ENCODE peak calls at places on chromosome 9, in seven cellular contexts. One of them, this sample, is unnamed.

GRCh38 chr9:95880011-95880690 is 4.7 kb downstream of the ERCC6L2 start:
- DNase-seq in AG09319: peak; percentile 11
- DNase-seq in astrocyte: peak; percentile 63
- DNase-seq in cardiac fibroblast: peak; percentile 57
- DNase-seq in left ventricle myocardium inferior: no peak
- DNase-seq in heart left ventricle: no peak
- DNase-seq in fibroblast of lung: peak; percentile 67
- DNase-seq in this sample: no peak

GRCh38 chr9:116549061-116549664 is 137.9 kb upstream of the TRIM32 start:
- DNase-seq in AG09319: peak; percentile 86
- DNase-seq in astrocyte: peak; percentile 90
- DNase-seq in cardiac fibroblast: peak; percentile 96
- DNase-seq in left ventricle myocardium inferior: peak; percentile 78
- DNase-seq in heart left ventricle: peak; percentile 91
- DNase-seq in fibroblast of lung: peak; percentile 94
- DNase-seq in this sample: peak; percentile 17

GRCh38 chr9:37443566-37443965 is 21.1 kb downstream of the GRHPR start:
- DNase-seq in AG09319: no peak
- DNase-seq in astrocyte: no peak
- DNase-seq in cardiac fibroblast: no peak
- DNase-seq in left ventricle myocardium inferior: no peak
- DNase-seq in heart left ventricle: no peak
- DNase-seq in fibroblast of lung: no peak
- DNase-seq in this sample: no peak

GRCh38 chr9:80492221-80492620 is 920.5 kb downstream of the TLE4 start:
- DNase-seq in AG09319: no peak
- DNase-seq in astrocyte: peak; percentile 14
- DNase-seq in cardiac fibroblast: no peak
- DNase-seq in left ventricle myocardium inferior: peak; percentile 41
- DNase-seq in heart left ventricle: peak; percentile 37
- DNase-seq in fibroblast of lung: peak; percentile 29
- DNase-seq in this sample: peak; percentile 91

GRCh38 chr9:134057751-134058701 is 9.8 kb downstream of the BRD3 start:
- DNase-seq in AG09319: no peak
- DNase-seq in astrocyte: no peak
- DNase-seq in cardiac fibroblast: no peak
- DNase-seq in left ventricle myocardium inferior: peak; percentile 13
- DNase-seq in heart left ventricle: no peak
- DNase-seq in fibroblast of lung: no peak
- DNase-seq in this sample: peak; percentile 28

GRCh38 chr9:122381206-122381950 is 10.6 kb downstream of the PTGS1 start:
- DNase-seq in AG09319: no peak
- DNase-seq in astrocyte: no peak
- DNase-seq in cardiac fibroblast: no peak
- DNase-seq in left ventricle myocardium inferior: no peak
- DNase-seq in heart left ventricle: no peak
- DNase-seq in fibroblast of lung: no peak
- DNase-seq in this sample: no peak

GRCh38 chr9:100191264-100191663 is 92.2 kb downstream of the INVS start:
- DNase-seq in AG09319: no peak
- DNase-seq in astrocyte: no peak
- DNase-seq in cardiac fibroblast: no peak
- DNase-seq in left ventricle myocardium inferior: no peak
- DNase-seq in heart left ventricle: no peak
- DNase-seq in fibroblast of lung: no peak
- DNase-seq in this sample: no peak

GRCh38 chr9:134406366-134407122 is 80.3 kb downstream of the RXRA start:
- DNase-seq in AG09319: no peak
- DNase-seq in astrocyte: no peak
- DNase-seq in cardiac fibroblast: no peak
- DNase-seq in left ventricle myocardium inferior: no peak
- DNase-seq in heart left ventricle: peak; percentile 62
- DNase-seq in fibroblast of lung: no peak
- DNase-seq in this sample: peak; percentile 92

GRCh38 chr9:4114569-4115505 is 185.0 kb downstream of the GLIS3 start:
- DNase-seq in AG09319: no peak
- DNase-seq in astrocyte: peak; percentile 97
- DNase-seq in cardiac fibroblast: peak; percentile 65
- DNase-seq in left ventricle myocardium inferior: no peak
- DNase-seq in heart left ventricle: no peak
- DNase-seq in fibroblast of lung: peak; percentile 96
- DNase-seq in this sample: no peak

GRCh38 chr9:89865981-89866380 is 261.2 kb downstream of the GADD45G start:
- DNase-seq in AG09319: no peak
- DNase-seq in astrocyte: no peak
- DNase-seq in cardiac fibroblast: no peak
- DNase-seq in left ventricle myocardium inferior: no peak
- DNase-seq in heart left ventricle: no peak
- DNase-seq in fibroblast of lung: no peak
- DNase-seq in this sample: no peak

GRCh38 chr9:87290241-87290700 is 207.4 kb upstream of the DAPK1 start:
- DNase-seq in AG09319: no peak
- DNase-seq in astrocyte: no peak
- DNase-seq in cardiac fibroblast: peak; percentile 80
- DNase-seq in left ventricle myocardium inferior: no peak
- DNase-seq in heart left ventricle: no peak
- DNase-seq in fibroblast of lung: peak; percentile 25
- DNase-seq in this sample: peak; percentile 19

GRCh38 chr9:70411930-70412677 is 2.4 kb downstream of the KLF9 start:
- DNase-seq in AG09319: peak; percentile 86
- DNase-seq in astrocyte: peak; percentile 81
- DNase-seq in cardiac fibroblast: peak; percentile 94
- DNase-seq in left ventricle myocardium inferior: peak; percentile 77
- DNase-seq in heart left ventricle: peak; percentile 90
- DNase-seq in fibroblast of lung: peak; percentile 86
- DNase-seq in this sample: peak; percentile 83

GRCh38 chr9:104987743-104988142 is 59.8 kb upstream of the ABCA1 start:
- DNase-seq in AG09319: no peak
- DNase-seq in astrocyte: no peak
- DNase-seq in cardiac fibroblast: no peak
- DNase-seq in left ventricle myocardium inferior: no peak
- DNase-seq in heart left ventricle: no peak
- DNase-seq in fibroblast of lung: no peak
- DNase-seq in this sample: no peak

GRCh38 chr9:127580879-127581278 is 31.2 kb upstream of the STXBP1 start:
- DNase-seq in AG09319: no peak
- DNase-seq in astrocyte: no peak
- DNase-seq in cardiac fibroblast: no peak
- DNase-seq in left ventricle myocardium inferior: no peak
- DNase-seq in heart left ventricle: no peak
- DNase-seq in fibroblast of lung: no peak
- DNase-seq in this sample: no peak

GRCh38 chr9:14004110-14004509 is 309.8 kb downstream of the NFIB start:
- DNase-seq in AG09319: no peak
- DNase-seq in astrocyte: no peak
- DNase-seq in cardiac fibroblast: no peak
- DNase-seq in left ventricle myocardium inferior: no peak
- DNase-seq in heart left ventricle: no peak
- DNase-seq in fibroblast of lung: no peak
- DNase-seq in this sample: no peak

GRCh38 chr9:37929441-37929895 is 25.5 kb upstream of the SLC25A51 start:
- DNase-seq in AG09319: no peak
- DNase-seq in astrocyte: peak; percentile 72
- DNase-seq in cardiac fibroblast: peak; percentile 70
- DNase-seq in left ventricle myocardium inferior: no peak
- DNase-seq in heart left ventricle: no peak
- DNase-seq in fibroblast of lung: peak; percentile 81
- DNase-seq in this sample: no peak

GRCh38 chr9:113215142-113215541 is 5.9 kb downstream of the FKBP15 start:
- DNase-seq in AG09319: no peak
- DNase-seq in astrocyte: peak; percentile 41
- DNase-seq in cardiac fibroblast: peak; percentile 51
- DNase-seq in left ventricle myocardium inferior: no peak
- DNase-seq in heart left ventricle: no peak
- DNase-seq in fibroblast of lung: peak; percentile 47
- DNase-seq in this sample: no peak

GRCh38 chr9:27572036-27572435 is 1.2 kb downstream of the C9orf72 start:
- DNase-seq in AG09319: no peak
- DNase-seq in astrocyte: no peak
- DNase-seq in cardiac fibroblast: no peak
- DNase-seq in left ventricle myocardium inferior: no peak
- DNase-seq in heart left ventricle: no peak
- DNase-seq in fibroblast of lung: no peak
- DNase-seq in this sample: peak; percentile 37

GRCh38 chr9:81902191-81902590 is 26.0 kb upstream of the SPATA31D4 start:
- DNase-seq in AG09319: no peak
- DNase-seq in astrocyte: peak; percentile 67
- DNase-seq in cardiac fibroblast: peak; percentile 51
- DNase-seq in left ventricle myocardium inferior: no peak
- DNase-seq in heart left ventricle: no peak
- DNase-seq in fibroblast of lung: peak; percentile 76
- DNase-seq in this sample: no peak

GRCh38 chr9:26565131-26565530 is 327.5 kb downstream of the CAAP1 start:
- DNase-seq in AG09319: no peak
- DNase-seq in astrocyte: no peak
- DNase-seq in cardiac fibroblast: no peak
- DNase-seq in left ventricle myocardium inferior: no peak
- DNase-seq in heart left ventricle: no peak
- DNase-seq in fibroblast of lung: no peak
- DNase-seq in this sample: no peak

GRCh38 chr9:126608551-126608950 is 5.2 kb upstream of the LMX1B start:
- DNase-seq in AG09319: no peak
- DNase-seq in astrocyte: no peak
- DNase-seq in cardiac fibroblast: no peak
- DNase-seq in left ventricle myocardium inferior: no peak
- DNase-seq in heart left ventricle: no peak
- DNase-seq in fibroblast of lung: no peak
- DNase-seq in this sample: no peak

GRCh38 chr9:130934702-130935659 is 4.1 kb downstream of the FIBCD1 start:
- DNase-seq in AG09319: no peak
- DNase-seq in astrocyte: no peak
- DNase-seq in cardiac fibroblast: peak; percentile 31
- DNase-seq in left ventricle myocardium inferior: no peak
- DNase-seq in heart left ventricle: peak; percentile 9
- DNase-seq in fibroblast of lung: no peak
- DNase-seq in this sample: no peak

GRCh38 chr9:35914307-35914807 is 5.1 kb downstream of the SPAAR start:
- DNase-seq in AG09319: no peak
- DNase-seq in astrocyte: no peak
- DNase-seq in cardiac fibroblast: peak; percentile 70
- DNase-seq in left ventricle myocardium inferior: peak; percentile 84
- DNase-seq in heart left ventricle: peak; percentile 93
- DNase-seq in fibroblast of lung: peak; percentile 34
- DNase-seq in this sample: peak; percentile 55

GRCh38 chr9:138119202-138120027 is 241.8 kb downstream of the CACNA1B start:
- DNase-seq in AG09319: no peak
- DNase-seq in astrocyte: no peak
- DNase-seq in cardiac fibroblast: no peak
- DNase-seq in left ventricle myocardium inferior: no peak
- DNase-seq in heart left ventricle: no peak
- DNase-seq in fibroblast of lung: no peak
- DNase-seq in this sample: no peak

GRCh38 chr9:119074017-119074416 is 295.2 kb downstream of the BRINP1 start:
- DNase-seq in AG09319: no peak
- DNase-seq in astrocyte: no peak
- DNase-seq in cardiac fibroblast: no peak
- DNase-seq in left ventricle myocardium inferior: no peak
- DNase-seq in heart left ventricle: no peak
- DNase-seq in fibroblast of lung: no peak
- DNase-seq in this sample: no peak

GRCh38 chr9:18666987-18667772 is 193.2 kb downstream of the ADAMTSL1 start:
- DNase-seq in AG09319: peak; percentile 52
- DNase-seq in astrocyte: peak; percentile 45
- DNase-seq in cardiac fibroblast: peak; percentile 75
- DNase-seq in left ventricle myocardium inferior: no peak
- DNase-seq in heart left ventricle: no peak
- DNase-seq in fibroblast of lung: peak; percentile 59
- DNase-seq in this sample: no peak

GRCh38 chr9:83620841-83621636 is 1.9 kb upstream of the IDNK start:
- DNase-seq in AG09319: no peak
- DNase-seq in astrocyte: peak; percentile 16
- DNase-seq in cardiac fibroblast: peak; percentile 67
- DNase-seq in left ventricle myocardium inferior: peak; percentile 21
- DNase-seq in heart left ventricle: no peak
- DNase-seq in fibroblast of lung: peak; percentile 39
- DNase-seq in this sample: peak; percentile 37

GRCh38 chr9:96217756-96218693 is 84.0 kb downstream of the HSD17B3 start:
- DNase-seq in AG09319: peak; percentile 11
- DNase-seq in astrocyte: peak; percentile 29
- DNase-seq in cardiac fibroblast: peak; percentile 75
- DNase-seq in left ventricle myocardium inferior: peak; percentile 82
- DNase-seq in heart left ventricle: peak; percentile 66
- DNase-seq in fibroblast of lung: peak; percentile 25
- DNase-seq in this sample: peak; percentile 81

GRCh38 chr9:15158019-15158418 is 149.0 kb downstream of the TTC39B start:
- DNase-seq in AG09319: no peak
- DNase-seq in astrocyte: no peak
- DNase-seq in cardiac fibroblast: no peak
- DNase-seq in left ventricle myocardium inferior: no peak
- DNase-seq in heart left ventricle: no peak
- DNase-seq in fibroblast of lung: no peak
- DNase-seq in this sample: no peak

GRCh38 chr9:33860200-33860871 is 43.4 kb downstream of the UBE2R2 start:
- DNase-seq in AG09319: no peak
- DNase-seq in astrocyte: peak; percentile 47
- DNase-seq in cardiac fibroblast: peak; percentile 29
- DNase-seq in left ventricle myocardium inferior: no peak
- DNase-seq in heart left ventricle: no peak
- DNase-seq in fibroblast of lung: peak; percentile 48
- DNase-seq in this sample: no peak
- TF ChIP-seq CTCF in AG09319: no peak
- TF ChIP-seq CTCF in astrocyte: peak; percentile 12
- TF ChIP-seq CTCF in cardiac fibroblast: peak; percentile 15
- TF ChIP-seq CTCF in left ventricle myocardium inferior: peak; percentile 10
- TF ChIP-seq CTCF in heart left ventricle: no peak
- TF ChIP-seq CTCF in fibroblast of lung: peak; percentile 9
- TF ChIP-seq CTCF in this sample: no peak

DNA sequence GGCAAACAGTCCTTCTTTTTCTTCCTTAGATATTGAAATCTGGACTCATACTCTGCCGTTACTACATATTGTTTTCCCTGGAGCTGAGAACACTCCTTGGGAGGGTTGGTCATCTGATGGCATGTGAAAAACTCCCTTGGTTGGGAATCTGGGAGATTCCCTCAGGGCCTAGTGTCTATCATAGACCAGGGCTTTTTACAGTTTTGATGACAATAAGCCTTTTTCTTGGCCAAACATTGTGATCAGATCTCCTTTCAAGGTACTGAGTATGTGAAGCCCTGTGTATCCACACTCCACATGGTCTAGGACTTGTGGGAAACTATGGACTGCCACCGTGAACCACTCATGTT is 32.9 kb downstream of the TMEM252 start:
- DNase-seq in AG09319: no peak
- DNase-seq in astrocyte: no peak
- DNase-seq in cardiac fibroblast: no peak
- DNase-seq in left ventricle myocardium inferior: no peak
- DNase-seq in heart left ventricle: no peak
- DNase-seq in fibroblast of lung: no peak
- DNase-seq in this sample: no peak
- TF ChIP-seq CTCF in AG09319: no peak
- TF ChIP-seq CTCF in astrocyte: no peak
- TF ChIP-seq CTCF in cardiac fibroblast: no peak
- TF ChIP-seq CTCF in left ventricle myocardium inferior: no peak
- TF ChIP-seq CTCF in heart left ventricle: no peak
- TF ChIP-seq CTCF in fibroblast of lung: no peak
- TF ChIP-seq CTCF in this sample: no peak

GRCh38 chr9:108410161-108410560 is 445.6 kb downstream of the ACTL7B start:
- DNase-seq in AG09319: no peak
- DNase-seq in astrocyte: no peak
- DNase-seq in cardiac fibroblast: no peak
- DNase-seq in left ventricle myocardium inferior: no peak
- DNase-seq in heart left ventricle: no peak
- DNase-seq in fibroblast of lung: no peak
- DNase-seq in this sample: no peak
- TF ChIP-seq CTCF in AG09319: no peak
- TF ChIP-seq CTCF in astrocyte: no peak
- TF ChIP-seq CTCF in cardiac fibroblast: no peak
- TF ChIP-seq CTCF in left ventricle myocardium inferior: no peak
- TF ChIP-seq CTCF in heart left ventricle: no peak
- TF ChIP-seq CTCF in fibroblast of lung: no peak
- TF ChIP-seq CTCF in this sample: no peak

GRCh38 chr9:99169982-99170761 is 51.6 kb downstream of the ALG2 start:
- DNase-seq in AG09319: no peak
- DNase-seq in astrocyte: no peak
- DNase-seq in cardiac fibroblast: no peak
- DNase-seq in left ventricle myocardium inferior: no peak
- DNase-seq in heart left ventricle: no peak
- DNase-seq in fibroblast of lung: peak; percentile 10
- DNase-seq in this sample: no peak
- TF ChIP-seq CTCF in AG09319: no peak
- TF ChIP-seq CTCF in astrocyte: no peak
- TF ChIP-seq CTCF in cardiac fibroblast: peak; percentile 16
- TF ChIP-seq CTCF in left ventricle myocardium inferior: no peak
- TF ChIP-seq CTCF in heart left ventricle: no peak
- TF ChIP-seq CTCF in fibroblast of lung: no peak
- TF ChIP-seq CTCF in this sample: no peak

This sample was measured in thyroid gland.